ENCODE peak calls at places on chromosomes 1 and 21, in nine cellular contexts. One of them, this sample, is unnamed.

GRCh38 chr1:205934788-205935187 is 8.5 kb downstream of the SLC26A9 start:
- DNase-seq in uterus: no peak
- DNase-seq in testis: no peak
- DNase-seq in heart left ventricle: no peak
- DNase-seq in transverse colon: no peak
- DNase-seq in ovary: no peak
- DNase-seq in Peyer's patch: no peak
- DNase-seq in tibial nerve: no peak
- DNase-seq in suprapubic skin: no peak
- DNase-seq in this sample: no peak

GRCh38 chr1:216390956-216391355 is 32.3 kb downstream of the USH2A start:
- DNase-seq in tibial nerve: no peak
- DNase-seq in testis: no peak
- DNase-seq in uterus: no peak
- DNase-seq in ovary: no peak
- DNase-seq in heart left ventricle: no peak
- DNase-seq in Peyer's patch: no peak
- DNase-seq in transverse colon: no peak
- DNase-seq in suprapubic skin: no peak
- DNase-seq in this sample: no peak

GRCh38 chr1:111507411-111508201 is 4.2 kb upstream of the ADORA3 start:
- DNase-seq in Peyer's patch: peak; percentile 80
- DNase-seq in ovary: peak; percentile 78
- DNase-seq in tibial nerve: no peak
- DNase-seq in heart left ventricle: peak; percentile 89
- DNase-seq in suprapubic skin: peak; percentile 87
- DNase-seq in testis: peak; percentile 76
- DNase-seq in transverse colon: peak; percentile 84
- DNase-seq in uterus: peak; percentile 71
- DNase-seq in this sample: no peak

GRCh38 chr1:224082146-224082545 is 31.8 kb upstream of the FBXO28 start:
- DNase-seq in ovary: no peak
- DNase-seq in Peyer's patch: no peak
- DNase-seq in tibial nerve: no peak
- DNase-seq in suprapubic skin: no peak
- DNase-seq in transverse colon: no peak
- DNase-seq in heart left ventricle: no peak
- DNase-seq in uterus: no peak
- DNase-seq in testis: no peak
- DNase-seq in this sample: no peak

GRCh38 chr1:213982515-213982813 is 5.3 kb upstream of the PROX1 start:
- DNase-seq in tibial nerve: no peak
- DNase-seq in testis: no peak
- DNase-seq in uterus: no peak
- DNase-seq in transverse colon: no peak
- DNase-seq in heart left ventricle: no peak
- DNase-seq in suprapubic skin: no peak
- DNase-seq in ovary: no peak
- DNase-seq in Peyer's patch: no peak
- DNase-seq in this sample: no peak

GRCh38 chr21:38314534-38314933 is 57.7 kb downstream of the KCNJ15 start:
- DNase-seq in testis: no peak
- DNase-seq in ovary: no peak
- DNase-seq in suprapubic skin: no peak
- DNase-seq in transverse colon: no peak
- DNase-seq in Peyer's patch: no peak
- DNase-seq in heart left ventricle: no peak
- DNase-seq in uterus: no peak
- DNase-seq in tibial nerve: no peak
- DNase-seq in this sample: no peak

GRCh38 chr1:68057564-68057963 is 7.1 kb upstream of the DIRAS3 start:
- DNase-seq in Peyer's patch: no peak
- DNase-seq in ovary: no peak
- DNase-seq in testis: no peak
- DNase-seq in transverse colon: no peak
- DNase-seq in tibial nerve: no peak
- DNase-seq in uterus: no peak
- DNase-seq in suprapubic skin: no peak
- DNase-seq in heart left ventricle: no peak
- DNase-seq in this sample: no peak

GRCh38 chr1:83418558-83418957 is 580.4 kb downstream of the TTLL7 start:
- DNase-seq in Peyer's patch: no peak
- DNase-seq in ovary: no peak
- DNase-seq in tibial nerve: no peak
- DNase-seq in testis: no peak
- DNase-seq in transverse colon: no peak
- DNase-seq in uterus: no peak
- DNase-seq in heart left ventricle: no peak
- DNase-seq in suprapubic skin: no peak
- DNase-seq in this sample: no peak

GRCh38 chr1:2267051-2267830 is 39.1 kb downstream of the SKI start:
- DNase-seq in testis: no peak
- DNase-seq in tibial nerve: no peak
- DNase-seq in transverse colon: no peak
- DNase-seq in ovary: no peak
- DNase-seq in Peyer's patch: no peak
- DNase-seq in uterus: no peak
- DNase-seq in heart left ventricle: peak; percentile 61
- DNase-seq in suprapubic skin: no peak
- DNase-seq in this sample: no peak

GRCh38 chr1:225428066-225428878 is 434 bp upstream of the LBR start:
- DNase-seq in tibial nerve: peak; percentile 80
- DNase-seq in uterus: peak; percentile 92
- DNase-seq in Peyer's patch: peak; percentile 91
- DNase-seq in suprapubic skin: peak; percentile 95
- DNase-seq in testis: peak; percentile 95
- DNase-seq in ovary: peak; percentile 93
- DNase-seq in heart left ventricle: peak; percentile 95
- DNase-seq in transverse colon: peak; percentile 95
- DNase-seq in this sample: no peak

GRCh38 chr1:201737350-201738060 is 91.5 kb upstream of the IPO9 start:
- DNase-seq in tibial nerve: no peak
- DNase-seq in testis: no peak
- DNase-seq in transverse colon: peak; percentile 30
- DNase-seq in uterus: peak; percentile 58
- DNase-seq in ovary: no peak
- DNase-seq in heart left ventricle: peak; percentile 89
- DNase-seq in Peyer's patch: no peak
- DNase-seq in suprapubic skin: no peak
- DNase-seq in this sample: no peak

GRCh38 chr1:109257682-109258421 is 8.5 kb downstream of the CELSR2 start:
- DNase-seq in transverse colon: no peak
- DNase-seq in suprapubic skin: no peak
- DNase-seq in heart left ventricle: no peak
- DNase-seq in ovary: no peak
- DNase-seq in uterus: no peak
- DNase-seq in tibial nerve: no peak
- DNase-seq in Peyer's patch: no peak
- DNase-seq in testis: no peak
- DNase-seq in this sample: no peak

GRCh38 chr1:10252508-10252907 is 42.1 kb downstream of the KIF1B start:
- DNase-seq in suprapubic skin: no peak
- DNase-seq in uterus: no peak
- DNase-seq in transverse colon: peak; percentile 14
- DNase-seq in ovary: no peak
- DNase-seq in Peyer's patch: no peak
- DNase-seq in heart left ventricle: no peak
- DNase-seq in tibial nerve: no peak
- DNase-seq in testis: no peak
- DNase-seq in this sample: no peak

GRCh38 chr1:183870351-183871077 is 65.6 kb downstream of the RGL1 start:
- DNase-seq in Peyer's patch: no peak
- DNase-seq in uterus: peak; percentile 83
- DNase-seq in tibial nerve: peak; percentile 75
- DNase-seq in suprapubic skin: peak; percentile 90
- DNase-seq in transverse colon: peak; percentile 41
- DNase-seq in testis: peak; percentile 96
- DNase-seq in heart left ventricle: peak; percentile 78
- DNase-seq in ovary: peak; percentile 84
- DNase-seq in this sample: no peak

GRCh38 chr1:244113532-244114320 is 62.6 kb downstream of the ZBTB18 start:
- DNase-seq in uterus: no peak
- DNase-seq in ovary: no peak
- DNase-seq in Peyer's patch: no peak
- DNase-seq in heart left ventricle: no peak
- DNase-seq in suprapubic skin: no peak
- DNase-seq in transverse colon: no peak
- DNase-seq in testis: no peak
- DNase-seq in tibial nerve: no peak
- DNase-seq in this sample: no peak

GRCh38 chr1:94416901-94417701 is 1.1 kb upstream of the ABCD3 start:
- DNase-seq in ovary: peak; percentile 17
- DNase-seq in heart left ventricle: peak; percentile 32
- DNase-seq in Peyer's patch: no peak
- DNase-seq in uterus: peak; percentile 47
- DNase-seq in testis: peak; percentile 83
- DNase-seq in suprapubic skin: no peak
- DNase-seq in transverse colon: peak; percentile 23
- DNase-seq in tibial nerve: no peak
- DNase-seq in this sample: no peak

DNA sequence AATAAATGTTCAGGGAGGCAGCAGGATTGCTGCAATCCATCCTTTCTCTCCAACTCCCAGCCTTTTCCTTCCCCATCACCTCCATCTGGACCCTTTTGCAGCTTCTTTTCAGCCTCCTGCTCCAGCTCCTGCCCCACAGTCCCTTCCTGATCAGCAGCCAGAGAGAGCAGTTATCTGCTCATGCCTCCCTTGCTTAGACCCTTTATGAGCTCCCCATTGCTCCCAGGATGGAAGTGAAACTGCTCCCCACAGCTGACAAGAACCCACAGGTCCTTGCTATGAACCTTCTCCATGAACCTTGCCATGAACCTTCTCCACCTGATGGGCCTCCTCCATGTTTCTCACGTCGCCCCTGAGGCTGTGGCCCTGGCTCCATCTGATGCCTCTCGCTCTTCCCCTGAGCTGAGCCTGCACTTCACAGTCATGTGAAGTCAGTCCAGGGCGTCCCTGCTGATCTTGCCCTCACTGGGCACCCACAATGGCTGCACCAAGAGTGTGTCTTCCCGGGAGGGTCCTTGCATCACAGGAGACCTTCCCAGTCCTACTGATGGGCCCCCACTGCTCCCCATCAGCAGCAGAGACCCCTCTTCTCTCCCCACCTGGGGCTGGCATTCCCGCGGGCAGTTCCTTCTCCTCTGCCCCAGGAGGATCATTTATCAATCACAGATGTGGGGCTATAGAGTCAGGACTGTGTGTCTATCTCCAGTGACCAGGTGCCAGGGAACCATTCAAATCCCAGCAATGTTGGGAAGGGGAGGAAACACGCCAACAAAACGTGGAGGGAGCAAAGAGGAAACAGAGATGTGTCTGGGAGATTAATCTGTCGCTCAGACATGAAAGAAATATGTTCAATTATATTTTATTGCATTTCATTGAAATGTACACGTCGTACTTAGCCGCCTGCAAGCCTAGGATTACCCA is 73.1 kb downstream of the MATN1 start:
- DNase-seq in tibial nerve: no peak
- DNase-seq in uterus: peak; percentile 58
- DNase-seq in Peyer's patch: no peak
- DNase-seq in transverse colon: no peak
- DNase-seq in ovary: no peak
- DNase-seq in testis: no peak
- DNase-seq in suprapubic skin: no peak
- DNase-seq in heart left ventricle: no peak
- DNase-seq in this sample: no peak
- H3K27ac ChIP-seq in tibial nerve: no peak overlapping the region
- H3K27ac ChIP-seq in uterus: peak overlapping the region; percentile 69
- H3K27ac ChIP-seq in Peyer's patch: no peak overlapping the region
- H3K27ac ChIP-seq in transverse colon: no peak overlapping the region
- H3K27ac ChIP-seq in ovary: no peak overlapping the region
- H3K27ac ChIP-seq in testis: no peak overlapping the region
- H3K27ac ChIP-seq in suprapubic skin: no peak overlapping the region
- H3K27ac ChIP-seq in heart left ventricle: no peak overlapping the region
- H3K27ac ChIP-seq in this sample: peak overlapping the region; percentile 25

GRCh38 chr1:161176468-161177111 is 717 bp downstream of the B4GALT3 start:
- DNase-seq in tibial nerve: no peak
- DNase-seq in heart left ventricle: no peak
- DNase-seq in transverse colon: no peak
- DNase-seq in Peyer's patch: no peak
- DNase-seq in uterus: no peak
- DNase-seq in ovary: no peak
- DNase-seq in testis: no peak
- DNase-seq in suprapubic skin: no peak
- DNase-seq in this sample: no peak

GRCh38 chr1:161174911-161175310 is 2.4 kb downstream of the B4GALT3 start:
- DNase-seq in tibial nerve: no peak
- DNase-seq in Peyer's patch: no peak
- DNase-seq in uterus: no peak
- DNase-seq in heart left ventricle: no peak
- DNase-seq in ovary: no peak
- DNase-seq in testis: no peak
- DNase-seq in transverse colon: no peak
- DNase-seq in suprapubic skin: no peak
- DNase-seq in this sample: no peak

GRCh38 chr1:161177112-161177935 is at the start of gene B4GALT3:
- DNase-seq in Peyer's patch: peak; percentile 91
- DNase-seq in tibial nerve: peak; percentile 87
- DNase-seq in testis: peak; percentile 93
- DNase-seq in heart left ventricle: peak; percentile 91
- DNase-seq in transverse colon: peak; percentile 94
- DNase-seq in uterus: peak; percentile 88
- DNase-seq in ovary: peak; percentile 94
- DNase-seq in suprapubic skin: peak; percentile 94
- DNase-seq in this sample: no peak

GRCh38 chr1:161177936-161178244 is 583 bp upstream of the B4GALT3 start:
- DNase-seq in Peyer's patch: no peak
- DNase-seq in transverse colon: no peak
- DNase-seq in ovary: no peak
- DNase-seq in tibial nerve: no peak
- DNase-seq in uterus: no peak
- DNase-seq in heart left ventricle: no peak
- DNase-seq in suprapubic skin: no peak
- DNase-seq in testis: no peak
- DNase-seq in this sample: no peak

GRCh38 chr1:161175771-161176453 is 1.4 kb downstream of the B4GALT3 start:
- DNase-seq in Peyer's patch: no peak
- DNase-seq in suprapubic skin: no peak
- DNase-seq in uterus: no peak
- DNase-seq in transverse colon: no peak
- DNase-seq in ovary: no peak
- DNase-seq in heart left ventricle: no peak
- DNase-seq in testis: no peak
- DNase-seq in tibial nerve: no peak
- DNase-seq in this sample: no peak
- H3K4me3 ChIP-seq in Peyer's patch: peak overlapping the region; percentile 66
- H3K4me3 ChIP-seq in suprapubic skin: peak overlapping the region; percentile 71
- H3K4me3 ChIP-seq in uterus: no peak overlapping the region
- H3K4me3 ChIP-seq in transverse colon: peak overlapping the region; percentile 67
- H3K4me3 ChIP-seq in ovary: peak overlapping the region; percentile 87
- H3K4me3 ChIP-seq in heart left ventricle: peak overlapping the region; percentile 88
- H3K4me3 ChIP-seq in testis: no peak overlapping the region
- H3K4me3 ChIP-seq in tibial nerve: peak overlapping the region; percentile 97
- H3K4me3 ChIP-seq in this sample: peak overlapping the region; percentile 73

GRCh38 chr1:93180723-93181613 is at the start of gene CCDC18:
- DNase-seq in heart left ventricle: no peak
- DNase-seq in Peyer's patch: peak; percentile 66
- DNase-seq in transverse colon: no peak
- DNase-seq in tibial nerve: no peak
- DNase-seq in ovary: no peak
- DNase-seq in testis: no peak
- DNase-seq in suprapubic skin: peak; percentile 80
- DNase-seq in uterus: no peak
- DNase-seq in this sample: no peak
- TF ChIP-seq POLR2A in heart left ventricle: no peak
- TF ChIP-seq POLR2A in Peyer's patch: no peak
- TF ChIP-seq POLR2A in transverse colon: no peak
- TF ChIP-seq POLR2A in tibial nerve: no peak
- TF ChIP-seq POLR2A in ovary: no peak
- TF ChIP-seq POLR2A in testis: no peak
- TF ChIP-seq POLR2A in suprapubic skin: no peak
- TF ChIP-seq POLR2A in uterus: no peak
- TF ChIP-seq POLR2A in this sample: no peak

GRCh38 chr1:185917646-185918045 is 183.5 kb downstream of the HMCN1 start:
- DNase-seq in ovary: no peak
- DNase-seq in heart left ventricle: no peak
- DNase-seq in testis: no peak
- DNase-seq in suprapubic skin: no peak
- DNase-seq in Peyer's patch: no peak
- DNase-seq in uterus: no peak
- DNase-seq in transverse colon: no peak
- DNase-seq in tibial nerve: no peak
- DNase-seq in this sample: no peak
- H3K27ac ChIP-seq in ovary: no peak overlapping the region
- H3K27ac ChIP-seq in heart left ventricle: no peak overlapping the region
- H3K27ac ChIP-seq in testis: no peak overlapping the region
- H3K27ac ChIP-seq in suprapubic skin: no peak overlapping the region
- H3K27ac ChIP-seq in Peyer's patch: no peak overlapping the region
- H3K27ac ChIP-seq in uterus: no peak overlapping the region
- H3K27ac ChIP-seq in transverse colon: no peak overlapping the region
- H3K27ac ChIP-seq in tibial nerve: no peak overlapping the region
- H3K27ac ChIP-seq in this sample: no peak overlapping the region

This sample was measured in vagina.